ENCODE peak calls at places on chromosome 2, in ten cellular contexts. A, B, X, L, S, Z, U, R, O and I are unnamed samples.

GRCh38 chr2:221518937-221519635 is 53.0 kb downstream of the EPHA4 start:
- DNase-seq in A (no peak), B (no peak), X (peak), L (no peak), S (peak), Z (no peak), U (no peak), R (no peak), O (no peak), I (no peak)

GRCh38 chr2:136377423-136378382 is 259.8 kb upstream of the CXCR4 start:
- DNase-seq in A (no peak), B (no peak), X (no peak), L (no peak), S (no peak), Z (no peak), U (no peak), R (no peak), O (no peak), I (no peak)

GRCh38 chr2:55063713-55064323 is 13.6 kb upstream of the RTN4 start:
- DNase-seq in A (no peak), B (no peak), X (no peak), L (no peak), S (no peak), Z (no peak), U (no peak), R (no peak), O (no peak), I (peak)

GRCh38 chr2:179239194-179239593 is 25.4 kb downstream of the SESTD1 start:
- DNase-seq in A (no peak), B (peak), X (peak), L (peak), S (peak), Z (no peak), U (no peak), R (no peak), O (no peak), I (peak)

GRCh38 chr2:69945447-69945846 is 16.0 kb downstream of the ASPRV1 start:
- DNase-seq in A (no peak), B (peak), X (no peak), L (no peak), S (peak), Z (no peak), U (no peak), R (no peak), O (no peak), I (no peak)

GRCh38 chr2:57429821-57430220 is 616.8 kb upstream of the VRK2 start:
- DNase-seq in A (no peak), B (no peak), X (no peak), L (no peak), S (no peak), Z (no peak), U (no peak), R (no peak), O (no peak), I (no peak)

GRCh38 chr2:158586491-158586890 is 129.7 kb downstream of the PKP4 start:
- DNase-seq in A (peak), B (peak), X (peak), L (no peak), S (peak), Z (no peak), U (no peak), R (no peak), O (no peak), I (no peak)

GRCh38 chr2:96934831-96935545 is 51.4 kb downstream of the FAM178B start:
- DNase-seq in A (no peak), B (no peak), X (no peak), L (no peak), S (no peak), Z (no peak), U (no peak), R (no peak), O (no peak), I (no peak)

GRCh38 chr2:60527762-60528161 is 25.7 kb downstream of the BCL11A start:
- DNase-seq in A (no peak), B (no peak), X (no peak), L (no peak), S (no peak), Z (no peak), U (no peak), R (no peak), O (no peak), I (no peak)

GRCh38 chr2:58553937-58554336 is 312.8 kb upstream of the FANCL start:
- DNase-seq in A (peak), B (no peak), X (no peak), L (peak), S (peak), Z (no peak), U (no peak), R (no peak), O (no peak), I (no peak)

GRCh38 chr2:1742680-1743395 is 1.5 kb downstream of the PXDN start:
- DNase-seq in A (peak), B (peak), X (peak), L (no peak), S (peak), Z (peak), U (no peak), R (peak), O (peak), I (no peak)

GRCh38 chr2:106581755-106582430 is 94.7 kb downstream of the CD8B2 start:
- DNase-seq in A (peak), B (peak), X (peak), L (peak), S (peak), Z (peak), U (peak), R (peak), O (no peak), I (peak)

GRCh38 chr2:207775471-207775870 is 5.8 kb upstream of the FZD5 start:
- DNase-seq in A (no peak), B (no peak), X (no peak), L (no peak), S (no peak), Z (no peak), U (no peak), R (no peak), O (no peak), I (no peak)

GRCh38 chr2:182548031-182548950 is 121.5 kb upstream of the PDE1A start:
- DNase-seq in A (peak), B (no peak), X (peak), L (no peak), S (peak), Z (no peak), U (no peak), R (no peak), O (no peak), I (no peak)

GRCh38 chr2:120934891-120935338 is 199.2 kb downstream of the GLI2 start:
- DNase-seq in A (peak), B (peak), X (peak), L (peak), S (peak), Z (no peak), U (no peak), R (peak), O (no peak), I (no peak)

GRCh38 chr2:191115391-191115790 is 35.4 kb downstream of the STAT4 start:
- DNase-seq in A (no peak), B (peak), X (peak), L (no peak), S (peak), Z (no peak), U (no peak), R (no peak), O (no peak), I (no peak)

GRCh38 chr2:229235136-229235914 is 35.8 kb downstream of the PID1 start:
- DNase-seq in A (peak), B (peak), X (peak), L (no peak), S (peak), Z (no peak), U (no peak), R (no peak), O (peak), I (no peak)

GRCh38 chr2:71778514-71779305 is 325.3 kb downstream of the DYSF start:
- DNase-seq in A (peak), B (no peak), X (no peak), L (no peak), S (peak), Z (no peak), U (no peak), R (no peak), O (no peak), I (no peak)

GRCh38 chr2:234290196-234290595 is 206.7 kb downstream of the ARL4C start:
- DNase-seq in A (no peak), B (no peak), X (no peak), L (no peak), S (no peak), Z (no peak), U (no peak), R (no peak), O (no peak), I (no peak)

GRCh38 chr2:139228276-139228675 is 448.1 kb upstream of the NXPH2 start:
- DNase-seq in A (no peak), B (no peak), X (no peak), L (no peak), S (no peak), Z (no peak), U (no peak), R (no peak), O (no peak), I (no peak)

GRCh38 chr2:222399038-222399783 is 25.1 kb upstream of the SGPP2 start:
- DNase-seq in A (no peak), B (no peak), X (no peak), L (no peak), S (no peak), Z (peak), U (no peak), R (no peak), O (no peak), I (no peak)

GRCh38 chr2:54482725-54483124 is 26.6 kb downstream of the SPTBN1 start:
- DNase-seq in A (peak), B (peak), X (peak), L (peak), S (peak), Z (no peak), U (no peak), R (no peak), O (peak), I (no peak)

GRCh38 chr2:231666171-231667095 is 41.9 kb upstream of the PTMA start:
- DNase-seq in A (peak), B (no peak), X (peak), L (peak), S (peak), Z (peak), U (peak), R (peak), O (no peak), I (peak)

GRCh38 chr2:26245231-26245732 is 543 bp downstream of the HADHB start:
- DNase-seq in A (no peak), B (peak), X (peak), L (no peak), S (peak), Z (peak), U (peak), R (peak), O (peak), I (peak)

GRCh38 chr2:79596403-79596802 is 83.6 kb downstream of the CTNNA2 start:
- DNase-seq in A (no peak), B (no peak), X (no peak), L (no peak), S (no peak), Z (no peak), U (no peak), R (no peak), O (no peak), I (no peak)

GRCh38 chr2:74457549-74458131 is 598 bp upstream of the WBP1 start:
- DNase-seq in A (no peak), B (peak), X (no peak), L (no peak), S (peak), Z (peak), U (no peak), R (peak), O (peak), I (peak)

GRCh38 chr2:120779781-120780283 is 44.2 kb downstream of the GLI2 start:
- DNase-seq in A (peak), B (peak), X (peak), L (no peak), S (peak), Z (no peak), U (peak), R (no peak), O (no peak), I (no peak)

GRCh38 chr2:138124521-138124920 is 160.2 kb downstream of the HNMT start:
- DNase-seq in A (no peak), B (no peak), X (no peak), L (no peak), S (no peak), Z (no peak), U (no peak), R (no peak), O (no peak), I (no peak)

GRCh38 chr2:241535871-241536639 is 22.5 kb upstream of the BOK start:
- DNase-seq in A (no peak), B (no peak), X (no peak), L (no peak), S (no peak), Z (no peak), U (no peak), R (no peak), O (no peak), I (no peak)

GRCh38 chr2:237475704-237476107 is 11.3 kb upstream of the MLPH start:
- DNase-seq in A (no peak), B (peak), X (peak), L (no peak), S (peak), Z (no peak), U (peak), R (peak), O (peak), I (no peak)

GRCh38 chr2:171436307-171436706 is 2.3 kb downstream of the DCAF17 start:
- DNase-seq in A (peak), B (peak), X (peak), L (no peak), S (peak), Z (no peak), U (no peak), R (no peak), O (no peak), I (no peak)
- H3K4me2 ChIP-seq in A (no peak), B (no peak), X (no peak), L (peak), S (no peak), Z (no peak), U (no peak), R (no peak), O (no peak), I (no peak)

GRCh38 chr2:27681844-27682243 is 18.2 kb downstream of the SLC4A1AP start:
- DNase-seq in A (peak), B (peak), X (peak), L (no peak), S (peak), Z (no peak), U (no peak), R (no peak), O (no peak), I (no peak)
- H3K4me2 ChIP-seq in A (peak), B (peak), X (peak), L (peak), S (peak), Z (peak), U (no peak), R (peak), O (no peak), I (no peak)

GRCh38 chr2:10482979-10483378 is 34.9 kb upstream of the ODC1 start:
- DNase-seq in A (no peak), B (no peak), X (no peak), L (no peak), S (no peak), Z (no peak), U (no peak), R (no peak), O (no peak), I (no peak)

GRCh38 chr2:10486091-10486490 is 38.0 kb upstream of the ODC1 start:
- DNase-seq in A (no peak), B (no peak), X (no peak), L (no peak), S (no peak), Z (no peak), U (no peak), R (no peak), O (no peak), I (no peak)

GRCh38 chr2:10487144-10488104 is 39.3 kb upstream of the ODC1 start:
- DNase-seq in A (no peak), B (no peak), X (no peak), L (no peak), S (peak), Z (peak), U (no peak), R (no peak), O (no peak), I (no peak)

GRCh38 chr2:10489842-10490555 is 41.9 kb upstream of the ODC1 start:
- DNase-seq in A (no peak), B (peak), X (peak), L (no peak), S (peak), Z (no peak), U (no peak), R (no peak), O (no peak), I (no peak)

DNA sequence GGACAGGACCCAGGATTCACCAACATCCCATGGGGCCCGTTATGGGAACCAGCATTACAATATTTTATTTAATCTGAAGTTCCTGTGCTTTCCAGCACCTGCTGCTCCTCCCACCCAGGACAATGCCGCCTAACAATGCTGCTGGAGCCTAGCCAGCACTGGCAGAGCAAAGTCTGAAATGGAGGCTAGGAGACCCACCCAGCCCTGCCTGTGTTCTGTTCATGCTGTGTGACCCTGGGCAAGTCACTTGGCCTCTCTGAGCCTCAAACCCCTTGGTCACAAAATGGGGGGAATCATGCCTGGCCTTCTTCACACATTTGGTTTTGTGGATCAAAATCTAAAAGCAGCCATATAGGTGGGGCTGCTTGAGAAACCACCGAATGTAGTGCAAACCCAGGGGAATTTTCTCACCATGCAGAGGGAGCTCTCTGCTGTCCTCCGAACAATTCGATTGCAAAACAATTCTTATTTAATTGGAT is 38.5 kb upstream of the ODC1 start:
- DNase-seq in A (no peak), B (no peak), X (no peak), L (no peak), S (no peak), Z (no peak), U (no peak), R (no peak), O (no peak), I (no peak)
- H3K4me2 ChIP-seq in A (no peak), B (no peak), X (no peak), L (no peak), S (no peak), Z (no peak), U (no peak), R (peak), O (no peak), I (no peak)

GRCh38 chr2:16640024-16640423 is 25.6 kb downstream of the CYRIA start:
- DNase-seq in A (no peak), B (no peak), X (no peak), L (no peak), S (no peak), Z (no peak), U (no peak), R (no peak), O (no peak), I (no peak)

GRCh38 chr2:16640867-16641266 is 24.8 kb downstream of the CYRIA start:
- DNase-seq in A (peak), B (no peak), X (peak), L (no peak), S (peak), Z (no peak), U (no peak), R (no peak), O (no peak), I (no peak)

GRCh38 chr2:16641509-16641908 is 24.1 kb downstream of the CYRIA start:
- DNase-seq in A (no peak), B (no peak), X (no peak), L (no peak), S (no peak), Z (no peak), U (no peak), R (no peak), O (no peak), I (no peak)

GRCh38 chr2:16638941-16639340 is 26.7 kb downstream of the CYRIA start:
- DNase-seq in A (no peak), B (no peak), X (no peak), L (no peak), S (no peak), Z (no peak), U (no peak), R (no peak), O (no peak), I (no peak)

DNA sequence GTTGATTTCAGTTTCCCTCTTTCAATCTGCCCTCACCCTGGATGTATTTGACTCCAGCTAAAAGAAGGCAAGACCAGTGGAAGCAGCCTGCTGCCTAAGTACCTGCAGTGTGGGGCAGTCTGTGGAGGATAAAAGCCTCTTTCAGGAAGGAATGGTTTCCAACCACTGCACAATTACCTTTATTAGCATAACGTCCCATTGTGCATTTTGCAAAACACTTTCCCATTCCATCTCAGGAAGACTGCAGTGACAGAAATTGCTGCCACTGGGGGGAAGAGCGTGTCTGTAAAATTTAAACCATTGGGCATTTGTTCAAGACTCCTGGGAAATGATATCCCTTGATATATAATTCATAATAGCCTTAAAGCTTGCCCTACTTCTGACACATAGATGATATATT is 26.2 kb downstream of the CYRIA start:
- DNase-seq in A (no peak), B (no peak), X (no peak), L (no peak), S (no peak), Z (no peak), U (no peak), R (no peak), O (no peak), I (no peak)
- H3K4me2 ChIP-seq in A (no peak), B (no peak), X (no peak), L (no peak), S (no peak), Z (no peak), U (no peak), R (no peak), O (no peak), I (no peak)

GRCh38 chr2:67572721-67573485 is 175.8 kb downstream of the ETAA1 start:
- DNase-seq in A (peak), B (peak), X (peak), L (no peak), S (peak), Z (no peak), U (no peak), R (no peak), O (no peak), I (no peak)
- H3K4me2 ChIP-seq in A (no peak), B (no peak), X (no peak), L (no peak), S (no peak), Z (no peak), U (no peak), R (peak), O (no peak), I (no peak)

DNA sequence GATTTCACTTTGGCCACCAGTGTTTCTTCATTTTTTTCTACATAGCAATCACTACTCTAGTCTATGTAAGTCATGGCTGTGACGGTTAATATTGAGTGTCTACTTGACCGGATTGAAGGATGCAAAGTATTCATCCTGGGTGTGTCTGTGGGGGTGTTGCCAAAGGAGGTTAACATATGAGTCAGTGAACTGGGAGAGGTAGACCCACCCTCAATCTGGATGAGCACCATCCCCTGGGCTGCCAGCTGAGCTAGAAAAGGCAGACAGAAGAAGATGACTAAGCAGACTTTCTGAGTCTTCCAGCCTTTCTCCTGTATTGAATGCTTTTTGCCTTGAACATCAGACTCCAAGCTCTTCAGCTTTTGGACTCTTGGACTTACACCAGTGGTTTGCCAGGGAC is 265.0 kb upstream of the SLC8A1 start:
- DNase-seq in A (peak), B (peak), X (peak), L (no peak), S (peak), Z (no peak), U (no peak), R (no peak), O (no peak), I (no peak)
- H3K4me2 ChIP-seq in A (peak), B (peak), X (no peak), L (no peak), S (peak), Z (no peak), U (no peak), R (no peak), O (no peak), I (no peak)